ENCODE peak calls at places on chromosomes 12 and 14, in ten cellular contexts. One of them, this sample, is unnamed. For H3K9me3, the result is how much of the 10 kb centered on the place peaks cover.

GRCh38 chr12:34291426-34291901 is 269.2 kb downstream of the ALG10 start:
- DNase-seq in lung: no peak
- DNase-seq in A549: no peak
- DNase-seq in naive thymus-derived CD4-positive, alpha-beta T cell: no peak
- DNase-seq in ascending aorta: no peak
- DNase-seq in tibial artery: no peak
- DNase-seq in upper lobe of right lung: no peak
- DNase-seq in CD8-positive, alpha-beta memory T cell: no peak
- DNase-seq in tibial nerve: no peak
- DNase-seq in aorta: peak
- DNase-seq in this sample: no peak

GRCh38 chr14:54398028-54398368 is 1.2 kb downstream of the CDKN3 start:
- DNase-seq in lung: no peak
- DNase-seq in A549: no peak
- DNase-seq in naive thymus-derived CD4-positive, alpha-beta T cell: no peak
- DNase-seq in ascending aorta: no peak
- DNase-seq in tibial artery: no peak
- DNase-seq in upper lobe of right lung: no peak
- DNase-seq in CD8-positive, alpha-beta memory T cell: no peak
- DNase-seq in tibial nerve: no peak
- DNase-seq in aorta: no peak
- DNase-seq in this sample: no peak

GRCh38 chr14:64774272-64774671 is 70.0 kb downstream of the PLEKHG3 start:
- DNase-seq in lung: no peak
- DNase-seq in A549: no peak
- DNase-seq in naive thymus-derived CD4-positive, alpha-beta T cell: no peak
- DNase-seq in ascending aorta: no peak
- DNase-seq in tibial artery: peak
- DNase-seq in upper lobe of right lung: no peak
- DNase-seq in CD8-positive, alpha-beta memory T cell: no peak
- DNase-seq in tibial nerve: no peak
- DNase-seq in aorta: peak
- DNase-seq in this sample: no peak

GRCh38 chr12:105273601-105274000 is 37.6 kb upstream of the APPL2 start:
- DNase-seq in lung: no peak
- DNase-seq in A549: no peak
- DNase-seq in naive thymus-derived CD4-positive, alpha-beta T cell: no peak
- DNase-seq in ascending aorta: no peak
- DNase-seq in tibial artery: no peak
- DNase-seq in upper lobe of right lung: no peak
- DNase-seq in CD8-positive, alpha-beta memory T cell: no peak
- DNase-seq in tibial nerve: no peak
- DNase-seq in aorta: no peak
- DNase-seq in this sample: no peak

GRCh38 chr12:48000878-48001321 is 3.4 kb downstream of the COL2A1 start:
- DNase-seq in lung: peak
- DNase-seq in A549: peak
- DNase-seq in naive thymus-derived CD4-positive, alpha-beta T cell: no peak
- DNase-seq in ascending aorta: no peak
- DNase-seq in tibial artery: peak
- DNase-seq in upper lobe of right lung: no peak
- DNase-seq in CD8-positive, alpha-beta memory T cell: no peak
- DNase-seq in tibial nerve: no peak
- DNase-seq in aorta: no peak
- DNase-seq in this sample: peak

GRCh38 chr14:85501751-85502150 is 28.2 kb upstream of the FLRT2 start:
- DNase-seq in lung: no peak
- DNase-seq in A549: no peak
- DNase-seq in naive thymus-derived CD4-positive, alpha-beta T cell: no peak
- DNase-seq in ascending aorta: no peak
- DNase-seq in tibial artery: no peak
- DNase-seq in upper lobe of right lung: no peak
- DNase-seq in CD8-positive, alpha-beta memory T cell: no peak
- DNase-seq in tibial nerve: no peak
- DNase-seq in aorta: no peak
- DNase-seq in this sample: no peak

GRCh38 chr12:25811656-25812126 is 146.8 kb upstream of the RASSF8 start:
- DNase-seq in lung: no peak
- DNase-seq in A549: peak
- DNase-seq in naive thymus-derived CD4-positive, alpha-beta T cell: no peak
- DNase-seq in ascending aorta: no peak
- DNase-seq in tibial artery: no peak
- DNase-seq in upper lobe of right lung: no peak
- DNase-seq in CD8-positive, alpha-beta memory T cell: no peak
- DNase-seq in tibial nerve: no peak
- DNase-seq in aorta: no peak
- DNase-seq in this sample: no peak

GRCh38 chr12:87676726-87677125 is 352.5 kb downstream of the C12orf50 start:
- DNase-seq in lung: no peak
- DNase-seq in A549: no peak
- DNase-seq in naive thymus-derived CD4-positive, alpha-beta T cell: no peak
- DNase-seq in ascending aorta: no peak
- DNase-seq in tibial artery: no peak
- DNase-seq in upper lobe of right lung: no peak
- DNase-seq in CD8-positive, alpha-beta memory T cell: no peak
- DNase-seq in tibial nerve: no peak
- DNase-seq in aorta: no peak
- DNase-seq in this sample: no peak

GRCh38 chr12:46160081-46160980 is 108.5 kb downstream of the SLC38A1 start:
- DNase-seq in lung: no peak
- DNase-seq in A549: no peak
- DNase-seq in naive thymus-derived CD4-positive, alpha-beta T cell: no peak
- DNase-seq in ascending aorta: no peak
- DNase-seq in tibial artery: peak
- DNase-seq in upper lobe of right lung: no peak
- DNase-seq in CD8-positive, alpha-beta memory T cell: no peak
- DNase-seq in tibial nerve: no peak
- DNase-seq in aorta: no peak
- DNase-seq in this sample: no peak

GRCh38 chr12:48336564-48336963 is 14.2 kb downstream of the ZNF641 start:
- DNase-seq in lung: no peak
- DNase-seq in A549: peak
- DNase-seq in naive thymus-derived CD4-positive, alpha-beta T cell: no peak
- DNase-seq in ascending aorta: no peak
- DNase-seq in tibial artery: no peak
- DNase-seq in upper lobe of right lung: no peak
- DNase-seq in CD8-positive, alpha-beta memory T cell: no peak
- DNase-seq in tibial nerve: no peak
- DNase-seq in aorta: no peak
- DNase-seq in this sample: no peak

GRCh38 chr14:100442036-100442435 is 118.9 kb downstream of the SLC25A47 start:
- DNase-seq in lung: no peak
- DNase-seq in A549: no peak
- DNase-seq in naive thymus-derived CD4-positive, alpha-beta T cell: no peak
- DNase-seq in ascending aorta: no peak
- DNase-seq in tibial artery: no peak
- DNase-seq in upper lobe of right lung: no peak
- DNase-seq in CD8-positive, alpha-beta memory T cell: no peak
- DNase-seq in tibial nerve: no peak
- DNase-seq in aorta: no peak
- DNase-seq in this sample: no peak

GRCh38 chr14:81868172-81868571 is 334.5 kb upstream of the SEL1L start:
- DNase-seq in lung: no peak
- DNase-seq in A549: peak
- DNase-seq in naive thymus-derived CD4-positive, alpha-beta T cell: no peak
- DNase-seq in ascending aorta: no peak
- DNase-seq in tibial artery: no peak
- DNase-seq in upper lobe of right lung: no peak
- DNase-seq in CD8-positive, alpha-beta memory T cell: no peak
- DNase-seq in tibial nerve: no peak
- DNase-seq in aorta: no peak
- DNase-seq in this sample: no peak

GRCh38 chr14:57189070-57189469 is 79.6 kb downstream of the EXOC5 start:
- DNase-seq in lung: no peak
- DNase-seq in A549: peak
- DNase-seq in naive thymus-derived CD4-positive, alpha-beta T cell: no peak
- DNase-seq in ascending aorta: no peak
- DNase-seq in tibial artery: no peak
- DNase-seq in upper lobe of right lung: no peak
- DNase-seq in CD8-positive, alpha-beta memory T cell: no peak
- DNase-seq in tibial nerve: no peak
- DNase-seq in aorta: no peak
- DNase-seq in this sample: no peak

GRCh38 chr14:91754819-91755218 is 22.9 kb upstream of the CATSPERB start:
- DNase-seq in lung: no peak
- DNase-seq in A549: peak
- DNase-seq in naive thymus-derived CD4-positive, alpha-beta T cell: no peak
- DNase-seq in ascending aorta: no peak
- DNase-seq in tibial artery: no peak
- DNase-seq in upper lobe of right lung: no peak
- DNase-seq in CD8-positive, alpha-beta memory T cell: no peak
- DNase-seq in tibial nerve: no peak
- DNase-seq in aorta: no peak
- DNase-seq in this sample: no peak

GRCh38 chr12:122126713-122127597 is 47.1 kb downstream of the IL31 start:
- DNase-seq in lung: no peak
- DNase-seq in A549: peak
- DNase-seq in naive thymus-derived CD4-positive, alpha-beta T cell: no peak
- DNase-seq in ascending aorta: no peak
- DNase-seq in tibial artery: no peak
- DNase-seq in upper lobe of right lung: no peak
- DNase-seq in CD8-positive, alpha-beta memory T cell: no peak
- DNase-seq in tibial nerve: no peak
- DNase-seq in aorta: peak
- DNase-seq in this sample: no peak

GRCh38 chr12:132267873-132268272 is 61.5 kb downstream of the GALNT9 start:
- DNase-seq in lung: no peak
- DNase-seq in A549: no peak
- DNase-seq in naive thymus-derived CD4-positive, alpha-beta T cell: no peak
- DNase-seq in ascending aorta: no peak
- DNase-seq in tibial artery: no peak
- DNase-seq in upper lobe of right lung: no peak
- DNase-seq in CD8-positive, alpha-beta memory T cell: no peak
- DNase-seq in tibial nerve: no peak
- DNase-seq in aorta: no peak
- DNase-seq in this sample: no peak

GRCh38 chr12:132268674-132269073 is 60.7 kb downstream of the GALNT9 start:
- DNase-seq in lung: no peak
- DNase-seq in A549: no peak
- DNase-seq in naive thymus-derived CD4-positive, alpha-beta T cell: no peak
- DNase-seq in ascending aorta: no peak
- DNase-seq in tibial artery: no peak
- DNase-seq in upper lobe of right lung: no peak
- DNase-seq in CD8-positive, alpha-beta memory T cell: no peak
- DNase-seq in tibial nerve: no peak
- DNase-seq in aorta: no peak
- DNase-seq in this sample: no peak

GRCh38 chr12:132265056-132265800 is 64.2 kb downstream of the GALNT9 start:
- DNase-seq in lung: no peak
- DNase-seq in A549: no peak
- DNase-seq in naive thymus-derived CD4-positive, alpha-beta T cell: no peak
- DNase-seq in ascending aorta: no peak
- DNase-seq in tibial artery: no peak
- DNase-seq in upper lobe of right lung: no peak
- DNase-seq in CD8-positive, alpha-beta memory T cell: no peak
- DNase-seq in tibial nerve: no peak
- DNase-seq in aorta: no peak
- DNase-seq in this sample: no peak

GRCh38 chr12:132266370-132266769 is 63.0 kb downstream of the GALNT9 start:
- DNase-seq in lung: no peak
- DNase-seq in A549: no peak
- DNase-seq in naive thymus-derived CD4-positive, alpha-beta T cell: no peak
- DNase-seq in ascending aorta: no peak
- DNase-seq in tibial artery: no peak
- DNase-seq in upper lobe of right lung: no peak
- DNase-seq in CD8-positive, alpha-beta memory T cell: no peak
- DNase-seq in tibial nerve: no peak
- DNase-seq in aorta: no peak
- DNase-seq in this sample: no peak

DNA sequence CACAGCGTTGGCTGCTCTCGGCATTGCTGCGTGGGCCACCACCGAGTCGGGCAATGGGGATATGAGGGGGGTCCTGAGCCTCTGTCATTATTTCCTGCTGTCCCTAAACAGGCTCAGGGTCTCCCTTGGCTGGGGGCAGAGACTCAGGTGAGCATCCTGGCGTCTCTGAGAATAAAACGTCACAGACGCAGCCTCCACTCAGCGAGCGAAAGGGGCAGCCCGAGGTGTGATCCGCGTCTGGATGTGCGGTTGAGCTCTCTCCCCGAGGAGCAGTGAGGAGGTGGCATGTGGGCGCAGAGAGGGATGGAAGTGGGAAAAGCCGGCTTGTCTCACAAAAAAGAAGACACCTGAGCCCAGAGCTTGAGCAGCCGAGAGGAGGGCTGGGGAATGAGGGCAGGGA is 62.6 kb downstream of the GALNT9 start:
- DNase-seq in lung: no peak
- DNase-seq in A549: no peak
- DNase-seq in naive thymus-derived CD4-positive, alpha-beta T cell: no peak
- DNase-seq in ascending aorta: no peak
- DNase-seq in tibial artery: no peak
- DNase-seq in upper lobe of right lung: no peak
- DNase-seq in CD8-positive, alpha-beta memory T cell: no peak
- DNase-seq in tibial nerve: no peak
- DNase-seq in aorta: no peak
- DNase-seq in this sample: no peak
- H3K9me3 ChIP-seq in lung: under half
- H3K9me3 ChIP-seq in A549: under half
- H3K9me3 ChIP-seq in naive thymus-derived CD4-positive, alpha-beta T cell: under half
- H3K9me3 ChIP-seq in ascending aorta: under half
- H3K9me3 ChIP-seq in tibial artery: under half
- H3K9me3 ChIP-seq in upper lobe of right lung: under half
- H3K9me3 ChIP-seq in CD8-positive, alpha-beta memory T cell: under half
- H3K9me3 ChIP-seq in tibial nerve: under half
- H3K9me3 ChIP-seq in aorta: under half
- H3K9me3 ChIP-seq in this sample: under half

GRCh38 chr12:13002301-13003097 is 2.4 kb upstream of the HEBP1 start:
- DNase-seq in lung: no peak
- DNase-seq in A549: no peak
- DNase-seq in naive thymus-derived CD4-positive, alpha-beta T cell: no peak
- DNase-seq in ascending aorta: no peak
- DNase-seq in tibial artery: no peak
- DNase-seq in upper lobe of right lung: no peak
- DNase-seq in CD8-positive, alpha-beta memory T cell: no peak
- DNase-seq in tibial nerve: no peak
- DNase-seq in aorta: no peak
- DNase-seq in this sample: no peak
- H3K4me3 ChIP-seq in lung: no peak
- H3K4me3 ChIP-seq in A549: no peak
- H3K4me3 ChIP-seq in naive thymus-derived CD4-positive, alpha-beta T cell: no peak
- H3K4me3 ChIP-seq in ascending aorta: no peak
- H3K4me3 ChIP-seq in tibial artery: no peak
- H3K4me3 ChIP-seq in upper lobe of right lung: no peak
- H3K4me3 ChIP-seq in CD8-positive, alpha-beta memory T cell: no peak
- H3K4me3 ChIP-seq in tibial nerve: no peak
- H3K4me3 ChIP-seq in aorta: no peak
- H3K4me3 ChIP-seq in this sample: no peak

GRCh38 chr14:26282578-26282977 is 315.3 kb downstream of the NOVA1 start:
- DNase-seq in lung: no peak
- DNase-seq in A549: no peak
- DNase-seq in naive thymus-derived CD4-positive, alpha-beta T cell: no peak
- DNase-seq in ascending aorta: no peak
- DNase-seq in tibial artery: no peak
- DNase-seq in upper lobe of right lung: no peak
- DNase-seq in CD8-positive, alpha-beta memory T cell: no peak
- DNase-seq in tibial nerve: no peak
- DNase-seq in aorta: no peak
- DNase-seq in this sample: no peak
- H3K9me3 ChIP-seq in lung: under half
- H3K9me3 ChIP-seq in A549: under half
- H3K9me3 ChIP-seq in naive thymus-derived CD4-positive, alpha-beta T cell: under half
- H3K9me3 ChIP-seq in ascending aorta: under half
- H3K9me3 ChIP-seq in tibial artery: under half
- H3K9me3 ChIP-seq in upper lobe of right lung: under half
- H3K9me3 ChIP-seq in CD8-positive, alpha-beta memory T cell: under half
- H3K9me3 ChIP-seq in tibial nerve: under half
- H3K9me3 ChIP-seq in aorta: under half
- H3K9me3 ChIP-seq in this sample: under half

GRCh38 chr12:109266106-109266879 is 42.8 kb downstream of the FOXN4 start:
- DNase-seq in lung: no peak
- DNase-seq in A549: no peak
- DNase-seq in naive thymus-derived CD4-positive, alpha-beta T cell: no peak
- DNase-seq in ascending aorta: no peak
- DNase-seq in tibial artery: no peak
- DNase-seq in upper lobe of right lung: no peak
- DNase-seq in CD8-positive, alpha-beta memory T cell: no peak
- DNase-seq in tibial nerve: no peak
- DNase-seq in aorta: no peak
- DNase-seq in this sample: no peak
- H3K4me3 ChIP-seq in lung: no peak
- H3K4me3 ChIP-seq in A549: no peak
- H3K4me3 ChIP-seq in naive thymus-derived CD4-positive, alpha-beta T cell: no peak
- H3K4me3 ChIP-seq in ascending aorta: no peak
- H3K4me3 ChIP-seq in tibial artery: no peak
- H3K4me3 ChIP-seq in upper lobe of right lung: no peak
- H3K4me3 ChIP-seq in CD8-positive, alpha-beta memory T cell: no peak
- H3K4me3 ChIP-seq in tibial nerve: no peak
- H3K4me3 ChIP-seq in aorta: no peak
- H3K4me3 ChIP-seq in this sample: no peak